ENCODE peak calls at places on chromosomes 13 and 19, in ten cellular contexts. Y is naive thymus-derived CD8-positive, alpha-beta T cell; W is endothelial cell; B is activated gamma-delta T cell treated with Interleukin-2 at 50 U/mL for 16 hours; Z is hypothalamus; O is CD8-positive, alpha-beta memory T cell; L is C1 segment of cervical spinal cord; N is nephron progenitor cell; M is T-helper 2 cell; F is neural crest cell. E is an unnamed sample.

GRCh38 chr19:4197625-4198466 is 15.4 kb downstream of the ANKRD24 start:
- DNase-seq in Y (no peak), W (peak; percentile 14), B (no peak), Z (no peak), O (no peak), L (no peak), N (peak; percentile 67), M (peak; percentile 37), F (no peak), E (no peak)

GRCh38 chr13:41017153-41017552 is 2.0 kb downstream of the ELF1 start:
- DNase-seq in Y (no peak), W (no peak), B (peak; percentile 22), Z (peak; percentile 9), O (peak; percentile 21), L (peak; percentile 7), N (no peak), M (peak; percentile 81), F (no peak), E (peak; percentile 21)

GRCh38 chr19:51702754-51703654 is 9.9 kb downstream of the SPACA6 start:
- DNase-seq in Y (no peak), W (no peak), B (no peak), Z (no peak), O (peak; percentile 14), L (peak; percentile 49), N (peak; percentile 29), M (no peak), F (no peak), E (no peak)

GRCh38 chr13:51729853-51730553 is 74.0 kb downstream of the DHRS12 start:
- DNase-seq in Y (no peak), W (no peak), B (no peak), Z (no peak), O (no peak), L (no peak), N (no peak), M (no peak), F (no peak), E (no peak)

GRCh38 chr19:55464669-55465068 is at the start of gene C19orf85:
- DNase-seq in Y (no peak), W (no peak), B (no peak), Z (no peak), O (no peak), L (no peak), N (no peak), M (no peak), F (no peak), E (no peak)

GRCh38 chr13:59300347-59301165 is 863.2 kb downstream of the DIAPH3 start:
- DNase-seq in Y (no peak), W (no peak), B (no peak), Z (no peak), O (no peak), L (no peak), N (no peak), M (no peak), F (no peak), E (no peak)

GRCh38 chr13:35768551-35768950 is 292.1 kb upstream of the MAB21L1 start:
- DNase-seq in Y (no peak), W (no peak), B (no peak), Z (no peak), O (no peak), L (no peak), N (no peak), M (no peak), F (no peak), E (no peak)

GRCh38 chr19:7914598-7915045 is at the start of gene TGFBR3L:
- DNase-seq in Y (no peak), W (no peak), B (no peak), Z (no peak), O (no peak), L (no peak), N (no peak), M (no peak), F (no peak), E (no peak)

GRCh38 chr19:6214881-6215541 is 64.8 kb downstream of the MLLT1 start:
- DNase-seq in Y (no peak), W (no peak), B (no peak), Z (no peak), O (no peak), L (no peak), N (no peak), M (no peak), F (no peak), E (no peak)

GRCh38 chr13:46050771-46051170 is 1.8 kb downstream of the ZC3H13 start:
- DNase-seq in Y (no peak), W (no peak), B (no peak), Z (no peak), O (no peak), L (no peak), N (no peak), M (no peak), F (no peak), E (no peak)

GRCh38 chr19:3053218-3053621 is 9.1 kb downstream of the TLE5 start:
- DNase-seq in Y (no peak), W (no peak), B (no peak), Z (no peak), O (no peak), L (no peak), N (no peak), M (no peak), F (no peak), E (no peak)

GRCh38 chr19:45500918-45501729 is 2.9 kb downstream of the PPM1N start:
- DNase-seq in Y (no peak), W (no peak), B (no peak), Z (no peak), O (no peak), L (no peak), N (no peak), M (no peak), F (no peak), E (no peak)

GRCh38 chr13:57932071-57932470 is 300.5 kb downstream of the PCDH17 start:
- DNase-seq in Y (no peak), W (no peak), B (no peak), Z (no peak), O (no peak), L (no peak), N (no peak), M (no peak), F (no peak), E (no peak)

GRCh38 chr13:102591988-102592781 is 4.6 kb upstream of the TPP2 start:
- DNase-seq in Y (peak; percentile 61), W (peak; percentile 72), B (peak; percentile 83), Z (peak; percentile 45), O (peak; percentile 58), L (peak; percentile 83), N (peak; percentile 69), M (peak; percentile 88), F (peak; percentile 69), E (peak; percentile 70)

GRCh38 chr13:60327551-60327950 is 69.5 kb upstream of the TDRD3 start:
- DNase-seq in Y (no peak), W (no peak), B (no peak), Z (no peak), O (no peak), L (no peak), N (no peak), M (no peak), F (no peak), E (no peak)

GRCh38 chr19:42189133-42189532 is 28.3 kb downstream of the DEDD2 start:
- DNase-seq in Y (no peak), W (no peak), B (no peak), Z (no peak), O (no peak), L (no peak), N (no peak), M (no peak), F (no peak), E (no peak)

GRCh38 chr13:113835461-113836274 is 28.2 kb downstream of the GAS6 start:
- DNase-seq in Y (no peak), W (no peak), B (no peak), Z (no peak), O (no peak), L (no peak), N (peak; percentile 31), M (no peak), F (no peak), E (no peak)

GRCh38 chr19:4130635-4131438 is 6.9 kb upstream of the MAP2K2 start:
- DNase-seq in Y (no peak), W (no peak), B (no peak), Z (no peak), O (no peak), L (no peak), N (no peak), M (no peak), F (no peak), E (no peak)

GRCh38 chr19:35911790-35912189 is 3.7 kb upstream of the TYROBP start:
- DNase-seq in Y (no peak), W (no peak), B (no peak), Z (no peak), O (no peak), L (no peak), N (no peak), M (no peak), F (no peak), E (no peak)

GRCh38 chr19:41795031-41795461 is 1.3 kb upstream of the CEACAM3 start:
- DNase-seq in Y (peak; percentile 27), W (peak; percentile 64), B (peak; percentile 62), Z (no peak), O (peak; percentile 36), L (peak; percentile 1), N (peak; percentile 53), M (peak; percentile 52), F (peak; percentile 48), E (peak; percentile 65)

GRCh38 chr19:47518139-47518538 is 3.3 kb upstream of the NAPA start:
- DNase-seq in Y (peak; percentile 69), W (no peak), B (peak; percentile 50), Z (no peak), O (peak; percentile 47), L (no peak), N (no peak), M (peak; percentile 80), F (no peak), E (peak; percentile 43)

GRCh38 chr13:71712988-71713653 is 153.9 kb downstream of the DACH1 start:
- DNase-seq in Y (no peak), W (peak; percentile 31), B (no peak), Z (no peak), O (no peak), L (no peak), N (peak; percentile 60), M (no peak), F (no peak), E (no peak)

GRCh38 chr13:113545455-113545930 is 39.1 kb upstream of the TFDP1 start:
- DNase-seq in Y (no peak), W (no peak), B (no peak), Z (no peak), O (no peak), L (no peak), N (no peak), M (no peak), F (no peak), E (no peak)

GRCh38 chr19:39052243-39052746 is 19.9 kb upstream of the FBXO27 start:
- DNase-seq in Y (peak; percentile 45), W (peak; percentile 78), B (peak; percentile 73), Z (peak; percentile 21), O (peak; percentile 64), L (peak; percentile 64), N (peak; percentile 79), M (peak; percentile 58), F (peak; percentile 56), E (peak; percentile 73)

GRCh38 chr13:51976423-51976822 is 34.8 kb downstream of the ATP7B start:
- DNase-seq in Y (no peak), W (no peak), B (no peak), Z (no peak), O (no peak), L (no peak), N (no peak), M (no peak), F (no peak), E (no peak)

GRCh38 chr13:46739447-46740125 is 57.4 kb downstream of the ESD start:
- DNase-seq in Y (no peak), W (no peak), B (no peak), Z (no peak), O (no peak), L (no peak), N (no peak), M (no peak), F (no peak), E (no peak)

E was measured in effector memory CD8-positive, alpha-beta T cell.